ENCODE peak calls at places on chromosomes 12 and 14, in seven cellular contexts. J is heart right ventricle, I is lower leg skin, N is ovary, P is epithelial cell of proximal tubule, X is hepatocyte, Z is endothelial cell. D is an unnamed sample.
A peak's percentile ranks its signal among the peaks of the same experiment; 100 is the strongest.

GRCh38 chr12:64746663-64747062 is 12.5 kb downstream of the GNS start:
- DNase-seq in J (no peak), I (no peak), N (no peak), P (no peak), X (no peak), Z (no peak), D (no peak)

GRCh38 chr14:69261761-69262331 is 1.9 kb downstream of the GALNT16 start:
- DNase-seq in J (peak; percentile 51), I (no peak), N (no peak), P (no peak), X (peak; percentile 64), Z (peak; percentile 28), D (no peak)

GRCh38 chr12:70842136-70842535 is 78.4 kb downstream of the PTPRR start:
- DNase-seq in J (no peak), I (no peak), N (no peak), P (no peak), X (no peak), Z (no peak), D (no peak)

GRCh38 chr12:4168041-4168440 is 105.5 kb upstream of the CCND2 start:
- DNase-seq in J (no peak), I (no peak), N (no peak), P (no peak), X (no peak), Z (no peak), D (no peak)

GRCh38 chr12:56020437-56021189 is at the start of gene IKZF4:
- DNase-seq in J (peak; percentile 22), I (no peak), N (peak; percentile 94), P (no peak), X (peak; percentile 79), Z (peak; percentile 36), D (peak; percentile 79)

GRCh38 chr14:67738740-67739504 is 37.2 kb downstream of the RDH12 start:
- DNase-seq in J (peak; percentile 75), I (peak; percentile 87), N (no peak), P (peak; percentile 84), X (peak; percentile 68), Z (no peak), D (no peak)

GRCh38 chr12:131991816-131992430 is 42.2 kb downstream of the EP400 start:
- DNase-seq in J (no peak), I (no peak), N (no peak), P (no peak), X (no peak), Z (no peak), D (no peak)

GRCh38 chr14:55921516-55921915 is 196.7 kb upstream of the PELI2 start:
- DNase-seq in J (no peak), I (no peak), N (no peak), P (no peak), X (no peak), Z (no peak), D (no peak)

GRCh38 chr12:1474567-1475153 is 119.7 kb downstream of the FBXL14 start:
- DNase-seq in J (no peak), I (no peak), N (no peak), P (no peak), X (peak; percentile 25), Z (no peak), D (peak; percentile 54)

GRCh38 chr14:96624661-96625435 is 122.7 kb downstream of the PAPOLA start:
- DNase-seq in J (no peak), I (no peak), N (no peak), P (no peak), X (no peak), Z (no peak), D (peak; percentile 64)

GRCh38 chr14:85535916-85536834 is 6.2 kb downstream of the FLRT2 start:
- DNase-seq in J (no peak), I (no peak), N (peak; percentile 28), P (no peak), X (peak; percentile 64), Z (no peak), D (no peak)

GRCh38 chr14:92553456-92553855 is 39.9 kb downstream of the RIN3 start:
- DNase-seq in J (no peak), I (no peak), N (peak; percentile 71), P (no peak), X (peak; percentile 67), Z (peak; percentile 29), D (no peak)

GRCh38 chr14:99284254-99285004 is 12.4 kb upstream of the BCL11B start:
- DNase-seq in J (no peak), I (no peak), N (no peak), P (no peak), X (no peak), Z (no peak), D (no peak)

GRCh38 chr14:89349196-89350008 is 67.6 kb downstream of the FOXN3 start:
- DNase-seq in J (no peak), I (no peak), N (no peak), P (no peak), X (peak; percentile 59), Z (peak; percentile 19), D (no peak)

GRCh38 chr12:83198291-83198690 is 511.6 kb downstream of the TMTC2 start:
- DNase-seq in J (no peak), I (no peak), N (no peak), P (no peak), X (no peak), Z (no peak), D (no peak)

GRCh38 chr14:70789361-70789760 is 20.0 kb downstream of the MAP3K9 start:
- DNase-seq in J (no peak), I (no peak), N (peak; percentile 36), P (no peak), X (no peak), Z (no peak), D (no peak)

GRCh38 chr14:57087841-57088240 is 180.9 kb downstream of the EXOC5 start:
- DNase-seq in J (no peak), I (no peak), N (no peak), P (no peak), X (no peak), Z (no peak), D (no peak)

GRCh38 chr14:53153702-53154112 is 584 bp upstream of the DDHD1 start:
- DNase-seq in J (no peak), I (no peak), N (no peak), P (no peak), X (no peak), Z (no peak), D (no peak)

DNA sequence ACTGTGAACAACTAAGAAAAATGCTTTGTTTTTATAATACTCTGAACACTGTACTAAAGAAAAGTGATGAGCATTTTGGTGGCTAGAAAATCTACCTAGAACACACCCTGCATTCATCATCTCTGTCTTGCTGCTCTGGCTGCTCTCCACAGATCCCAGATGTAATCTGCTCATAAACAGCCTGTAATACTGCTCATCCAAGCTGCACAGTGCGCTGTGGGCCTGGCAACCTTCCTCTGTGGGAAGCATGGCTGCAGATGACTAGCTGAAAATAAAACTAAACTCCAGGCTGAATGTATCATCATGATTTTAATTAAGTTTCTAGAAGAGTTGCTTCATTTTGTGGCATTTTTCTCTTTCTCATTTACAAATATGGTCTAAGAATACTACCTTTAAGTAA is 200.7 kb downstream of the SLC2A13 start:
- DNase-seq in J (peak; percentile 41), I (peak; percentile 78), N (peak; percentile 13), P (no peak), X (peak; percentile 30), Z (no peak), D (no peak)
- TF ChIP-seq CTCF in J (no peak), I (no peak), N (no peak), P (no peak), X (no peak), Z (no peak), D (no peak)

GRCh38 chr14:54814076-54814475 is 88.5 kb downstream of the GCH1 start:
- DNase-seq in J (no peak), I (no peak), N (no peak), P (no peak), X (no peak), Z (no peak), D (no peak)
- TF ChIP-seq CTCF in J (no peak), I (no peak), N (no peak), P (peak; percentile 37), X (no peak), Z (peak; percentile 40), D (peak; percentile 27)

GRCh38 chr12:62808166-62808879 is 126.6 kb downstream of the PPM1H start:
- DNase-seq in J (no peak), I (no peak), N (no peak), P (no peak), X (no peak), Z (no peak), D (no peak)

GRCh38 chr12:62814243-62814642 is 120.7 kb downstream of the PPM1H start:
- DNase-seq in J (no peak), I (no peak), N (no peak), P (no peak), X (no peak), Z (no peak), D (no peak)

GRCh38 chr12:62817556-62818271 is 117.2 kb downstream of the PPM1H start:
- DNase-seq in J (peak; percentile 40), I (no peak), N (peak; percentile 57), P (no peak), X (no peak), Z (no peak), D (no peak)

GRCh38 chr12:62816624-62817023 is 118.3 kb downstream of the PPM1H start:
- DNase-seq in J (no peak), I (no peak), N (no peak), P (no peak), X (no peak), Z (no peak), D (no peak)

GRCh38 chr12:62813031-62813829 is 121.7 kb downstream of the PPM1H start:
- DNase-seq in J (peak; percentile 59), I (peak; percentile 43), N (peak; percentile 55), P (no peak), X (peak; percentile 80), Z (peak; percentile 40), D (no peak)
- TF ChIP-seq CTCF in J (peak; percentile 49), I (no peak), N (peak; percentile 4), P (peak; percentile 83), X (peak; percentile 71), Z (peak; percentile 26), D (peak; percentile 85)

GRCh38 chr12:115569694-115570093 is 707.8 kb downstream of the MED13L start:
- DNase-seq in J (no peak), I (no peak), N (no peak), P (no peak), X (no peak), Z (no peak), D (no peak)

GRCh38 chr12:115572440-115572839 is 705.1 kb downstream of the MED13L start:
- DNase-seq in J (no peak), I (no peak), N (no peak), P (no peak), X (no peak), Z (no peak), D (no peak)

GRCh38 chr12:115571446-115571845 is 706.0 kb downstream of the MED13L start:
- DNase-seq in J (no peak), I (no peak), N (no peak), P (no peak), X (no peak), Z (no peak), D (no peak)

GRCh38 chr12:115571027-115571426 is 706.5 kb downstream of the MED13L start:
- DNase-seq in J (no peak), I (no peak), N (no peak), P (no peak), X (no peak), Z (no peak), D (no peak)

DNA sequence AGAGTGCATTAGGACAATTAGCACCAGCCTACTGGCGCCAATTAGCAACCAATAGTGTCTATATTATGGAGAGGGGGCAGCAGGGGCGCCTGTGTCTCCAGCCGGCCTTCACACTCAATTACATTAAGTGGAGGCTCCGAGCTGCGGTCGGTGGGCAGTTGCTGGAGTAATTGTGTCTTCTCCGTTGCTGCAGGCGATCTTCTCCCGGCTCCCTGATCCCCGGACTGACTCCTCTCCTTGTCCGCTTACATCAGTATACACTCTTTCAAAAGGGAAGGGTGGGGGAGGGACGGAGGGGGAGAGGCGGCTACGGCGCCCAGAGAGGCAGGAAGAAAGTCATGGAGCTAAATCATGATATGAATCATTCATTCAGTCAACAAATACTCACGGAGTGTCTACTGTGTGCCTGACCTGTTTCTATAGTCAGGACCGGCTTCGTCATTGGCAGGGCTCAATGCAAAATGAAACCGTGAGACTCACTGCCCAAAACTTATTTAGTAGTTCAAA is 707.2 kb downstream of the MED13L start:
- DNase-seq in J (no peak), I (no peak), N (no peak), P (no peak), X (peak; percentile 16), Z (no peak), D (no peak)
- TF ChIP-seq CTCF in J (no peak), I (no peak), N (no peak), P (no peak), X (no peak), Z (no peak), D (no peak)

D was measured in type B pancreatic cell.